ENCODE peak calls at places on chromosomes 1 and 21, in four cellular contexts. M, C, Q and L are unnamed samples.

GRCh38 chr1:10374442-10374860 is 24.4 kb upstream of the PGD start:
- DNase-seq in C (no peak), M (no peak), Q (peak), L (no peak)

GRCh38 chr1:39692152-39693064 is 1.2 kb upstream of the HPCAL4 start:
- DNase-seq in M (no peak), Q (no peak), C (peak), L (peak)

GRCh38 chr1:197736689-197737088 is 38.6 kb downstream of the DENND1B start:
- DNase-seq in Q (peak), C (no peak), M (no peak), L (no peak)

GRCh38 chr1:235953801-235954200 is 87.1 kb upstream of the LYST start:
- DNase-seq in M (no peak), Q (peak), C (no peak), L (no peak)

GRCh38 chr1:31938184-31938975 is at the start of gene PTP4A2:
- DNase-seq in M (peak), C (peak), Q (peak), L (peak)

GRCh38 chr1:145690587-145691558 is 16.3 kb downstream of the PDZK1 start:
- DNase-seq in Q (peak), M (peak), C (no peak), L (peak)

GRCh38 chr1:6048179-6048867 is 2.6 kb downstream of the KCNAB2 start:
- DNase-seq in Q (no peak), M (no peak), C (no peak), L (no peak)

GRCh38 chr1:12132078-12132477 is 34.7 kb upstream of the TNFRSF1B start:
- DNase-seq in Q (peak), C (no peak), M (no peak), L (no peak)

GRCh38 chr1:198056255-198056654 is 100.5 kb upstream of the NEK7 start:
- DNase-seq in M (no peak), Q (no peak), C (no peak), L (no peak)

GRCh38 chr1:156690673-156691032 is 13.4 kb upstream of the NES start:
- DNase-seq in Q (no peak), C (no peak), M (no peak), L (no peak)

GRCh38 chr1:220922951-220923350 is 43.7 kb downstream of the HLX start:
- DNase-seq in Q (no peak), C (no peak), M (no peak), L (no peak)

GRCh38 chr21:31607791-31608190 is 51.7 kb upstream of the SOD1 start:
- DNase-seq in M (no peak), C (no peak), Q (no peak), L (no peak)

GRCh38 chr21:41914358-41914757 is 35.2 kb upstream of the PRDM15 start:
- DNase-seq in M (no peak), Q (no peak), C (peak), L (no peak)

GRCh38 chr1:30232288-30232899 is 491.0 kb downstream of the MATN1 start:
- DNase-seq in Q (no peak), C (no peak), M (no peak), L (peak)

GRCh38 chr1:204265665-204266064 is 51.9 kb upstream of the GOLT1A start:
- DNase-seq in Q (no peak), C (no peak), M (no peak), L (no peak)

GRCh38 chr1:172431721-172432192 is 11.3 kb downstream of the C1orf105 start:
- DNase-seq in C (no peak), Q (no peak), M (peak), L (no peak)

GRCh38 chr1:41435570-41436178 is 48.8 kb downstream of the EDN2 start:
- DNase-seq in C (no peak), M (no peak), Q (no peak), L (no peak)

GRCh38 chr1:223429313-223429731 is 36.1 kb downstream of the CCDC185 start:
- DNase-seq in M (no peak), Q (peak), C (no peak), L (no peak)

GRCh38 chr1:89271616-89272015 is 1.0 kb downstream of the GBP5 start:
- DNase-seq in M (no peak), C (no peak), Q (peak), L (no peak)

GRCh38 chr21:27104749-27105439 is 138.0 kb upstream of the ADAMTS5 start:
- DNase-seq in M (no peak), Q (peak), C (no peak), L (no peak)

GRCh38 chr1:85496881-85497582 is 32.1 kb upstream of the DDAH1 start:
- DNase-seq in Q (peak), C (no peak), M (no peak), L (no peak)

GRCh38 chr1:3786468-3787346 is 9.6 kb downstream of the LRRC47 start:
- DNase-seq in C (no peak), Q (no peak), M (no peak), L (no peak)

GRCh38 chr1:222095606-222096475 is 354.0 kb upstream of the DUSP10 start:
- DNase-seq in C (peak), Q (no peak), M (peak), L (peak)

GRCh38 chr21:33542640-33543504 is at the start of gene SON:
- DNase-seq in M (peak), Q (peak), C (peak), L (peak)

GRCh38 chr21:33540711-33541104 is 1.2 kb downstream of the GART start:
- DNase-seq in Q (no peak), M (no peak), C (no peak), L (no peak)

GRCh38 chr21:33539612-33540011 is 2.3 kb downstream of the GART start:
- DNase-seq in M (no peak), C (no peak), Q (peak), L (no peak)

GRCh38 chr21:33541756-33542639 is at the start of gene GART:
- DNase-seq in C (peak), M (peak), Q (peak), L (peak)

DNA sequence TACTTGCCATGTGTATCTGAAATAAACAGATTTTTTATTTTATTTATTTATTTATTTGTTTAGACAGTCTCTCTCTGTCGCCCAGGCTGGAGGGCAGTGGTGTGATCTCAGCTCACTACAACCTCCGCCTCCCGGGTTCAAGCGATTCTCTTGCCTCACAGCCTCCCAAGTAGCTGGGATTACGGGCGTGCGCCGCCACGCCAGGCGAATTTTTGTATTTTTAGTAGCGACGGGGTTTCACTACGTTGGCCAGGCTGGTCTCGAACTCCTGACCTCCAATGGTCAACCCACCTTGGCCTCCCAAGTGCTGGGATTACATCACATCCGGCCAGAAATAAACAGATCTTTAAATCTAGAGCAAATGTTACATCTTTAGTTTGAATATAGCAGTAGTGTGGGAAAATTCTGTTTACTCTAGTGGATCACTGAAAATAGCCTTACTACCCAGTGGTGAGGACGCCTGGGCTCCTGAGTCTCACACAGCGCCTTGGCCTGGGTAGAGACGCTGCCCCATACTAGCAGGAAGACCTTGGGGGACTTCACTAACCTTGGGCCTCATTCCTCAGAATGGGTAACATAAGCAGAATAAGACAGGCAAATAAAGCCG is 709 bp downstream of the GART start:
- DNase-seq in Q (peak), C (peak), M (no peak), L (no peak)
- H3K27ac ChIP-seq in Q (peak), C (peak), M (peak), L (peak)

DNA sequence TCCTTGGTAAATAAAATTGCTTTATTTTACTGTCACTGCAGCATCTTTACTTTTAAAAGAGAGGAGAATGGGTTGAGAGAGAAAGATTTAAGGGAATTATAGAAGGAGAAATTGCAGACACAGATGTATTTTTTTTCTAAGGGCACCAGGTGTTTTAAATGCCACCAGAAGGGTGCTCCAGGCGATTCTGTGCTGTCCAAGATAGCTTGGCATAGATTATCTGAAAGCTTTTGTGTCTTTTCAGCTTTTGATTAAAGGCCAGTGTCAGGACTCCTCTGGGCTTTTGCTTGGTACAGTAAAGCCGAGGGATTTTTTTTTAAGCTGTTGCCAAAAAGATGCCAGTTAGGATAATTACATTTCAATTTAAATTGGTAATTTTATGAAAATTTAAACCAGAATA is 670.9 kb upstream of the CXADR start:
- DNase-seq in M (no peak), C (no peak), Q (no peak), L (no peak)
- H3K4me3 ChIP-seq in M (no peak), C (no peak), Q (no peak), L (no peak)

GRCh38 chr1:27668121-27668807 is 3.7 kb downstream of the IFI6 start:
- DNase-seq in Q (no peak), C (no peak), M (no peak), L (no peak)

GRCh38 chr1:27668808-27669723 is 2.9 kb downstream of the IFI6 start:
- DNase-seq in M (peak), C (peak), Q (peak), L (peak)

GRCh38 chr1:27672750-27673112 is 739 bp upstream of the IFI6 start:
- DNase-seq in M (no peak), Q (peak), C (no peak), L (no peak)

GRCh38 chr1:27669876-27670275 is 2.1 kb downstream of the IFI6 start:
- DNase-seq in Q (no peak), M (no peak), C (no peak), L (no peak)

DNA sequence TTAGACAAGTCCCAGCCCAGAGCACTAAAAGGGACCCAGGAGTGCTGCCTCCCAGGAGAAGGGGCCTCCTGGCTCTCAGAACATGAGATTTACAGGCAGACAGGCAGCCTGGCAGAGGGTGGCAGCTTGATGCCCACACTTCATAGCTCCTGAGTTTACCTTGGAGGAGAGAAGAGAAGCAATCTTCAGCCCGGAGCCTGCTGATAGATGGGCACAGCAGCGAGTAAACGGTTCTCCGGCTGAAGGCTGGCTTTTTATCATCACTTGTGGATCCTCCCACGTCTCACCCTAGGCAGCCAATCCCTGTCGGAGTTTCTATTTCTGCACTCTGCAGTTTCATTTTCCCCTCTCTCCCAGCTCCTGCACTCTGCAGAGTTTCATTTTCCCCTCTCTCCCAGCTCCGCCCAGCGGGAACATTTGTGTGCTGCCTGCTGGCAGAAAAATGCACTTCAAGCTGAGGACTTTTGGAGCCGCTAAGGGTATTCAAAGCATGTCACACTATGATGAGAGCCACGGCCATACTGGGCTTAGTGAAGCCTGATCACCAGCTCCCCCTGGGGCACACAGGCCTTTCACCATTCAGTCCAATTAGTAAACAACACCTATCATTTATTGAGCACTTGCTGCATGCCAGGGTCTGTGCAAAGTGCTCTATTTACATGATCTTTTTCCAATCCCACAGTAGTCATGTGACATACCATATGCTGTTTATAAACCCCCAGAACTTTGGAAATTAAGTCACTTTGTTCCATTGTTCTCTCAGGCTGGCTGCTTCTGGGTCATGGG is at the start of gene IFI6:
- DNase-seq in C (peak), M (peak), Q (peak), L (peak)
- H3K27ac ChIP-seq in C (peak), M (peak), Q (peak), L (peak)

GRCh38 chr1:173870252-173871075 is 2.3 kb downstream of the ZBTB37 start:
- DNase-seq in C (peak), Q (no peak), M (peak), L (peak)
- H3K4me3 ChIP-seq in C (no peak), Q (no peak), M (peak), L (peak)

GRCh38 chr1:232705815-232706575 is 76.1 kb upstream of the SIPA1L2 start:
- DNase-seq in Q (no peak), C (no peak), M (no peak), L (no peak)
- H3K27ac ChIP-seq in Q (peak), C (no peak), M (no peak), L (no peak)